ENCODE peak calls at places on chromosomes 12 and 14, in six cellular contexts. One of them, this sample, is unnamed.

GRCh38 chr14:80609055-80609454 is 332.5 kb downstream of the CEP128 start:
- DNase-seq in cardiac fibroblast: peak; percentile 18
- DNase-seq in T-helper 1 cell: no peak
- DNase-seq in glutamatergic neuron: no peak
- DNase-seq in NT2/D1: no peak
- DNase-seq in astrocyte of the spinal cord: no peak
- DNase-seq in this sample: no peak

GRCh38 chr14:61549425-61549824 is 145.9 kb upstream of the HIF1A start:
- DNase-seq in cardiac fibroblast: peak; percentile 85
- DNase-seq in NT2/D1: no peak
- DNase-seq in astrocyte of the spinal cord: peak; percentile 39
- DNase-seq in glutamatergic neuron: no peak
- DNase-seq in T-helper 1 cell: no peak
- DNase-seq in this sample: peak; percentile 26

GRCh38 chr12:106145539-106146447 is 7.0 kb upstream of the NUAK1 start:
- DNase-seq in cardiac fibroblast: peak; percentile 38
- DNase-seq in NT2/D1: no peak
- DNase-seq in T-helper 1 cell: no peak
- DNase-seq in glutamatergic neuron: no peak
- DNase-seq in astrocyte of the spinal cord: no peak
- DNase-seq in this sample: no peak

GRCh38 chr12:109715310-109716091 is 1.9 kb downstream of the FAM222A start:
- DNase-seq in astrocyte of the spinal cord: no peak
- DNase-seq in T-helper 1 cell: no peak
- DNase-seq in cardiac fibroblast: no peak
- DNase-seq in glutamatergic neuron: peak; percentile 70
- DNase-seq in NT2/D1: no peak
- DNase-seq in this sample: no peak

GRCh38 chr14:100392266-100392850 is 69.2 kb downstream of the SLC25A47 start:
- DNase-seq in astrocyte of the spinal cord: peak; percentile 18
- DNase-seq in glutamatergic neuron: no peak
- DNase-seq in T-helper 1 cell: no peak
- DNase-seq in NT2/D1: no peak
- DNase-seq in cardiac fibroblast: peak; percentile 40
- DNase-seq in this sample: peak; percentile 59

GRCh38 chr12:64268409-64268808 is 46.3 kb upstream of the KICS2 start:
- DNase-seq in NT2/D1: no peak
- DNase-seq in cardiac fibroblast: no peak
- DNase-seq in T-helper 1 cell: no peak
- DNase-seq in astrocyte of the spinal cord: no peak
- DNase-seq in glutamatergic neuron: no peak
- DNase-seq in this sample: no peak

GRCh38 chr14:65414961-65415589 is 2.5 kb downstream of the FUT8 start:
- DNase-seq in astrocyte of the spinal cord: peak; percentile 59
- DNase-seq in cardiac fibroblast: peak; percentile 72
- DNase-seq in T-helper 1 cell: no peak
- DNase-seq in glutamatergic neuron: no peak
- DNase-seq in NT2/D1: no peak
- DNase-seq in this sample: peak; percentile 40

GRCh38 chr14:52729925-52730707 is at the start of gene STYX:
- DNase-seq in T-helper 1 cell: peak; percentile 99
- DNase-seq in glutamatergic neuron: peak; percentile 100
- DNase-seq in cardiac fibroblast: peak; percentile 98
- DNase-seq in NT2/D1: peak; percentile 97
- DNase-seq in astrocyte of the spinal cord: peak; percentile 99
- DNase-seq in this sample: peak; percentile 98

GRCh38 chr12:85138833-85139232 is 102.7 kb downstream of the LRRIQ1 start:
- DNase-seq in astrocyte of the spinal cord: no peak
- DNase-seq in glutamatergic neuron: no peak
- DNase-seq in NT2/D1: no peak
- DNase-seq in T-helper 1 cell: no peak
- DNase-seq in cardiac fibroblast: no peak
- DNase-seq in this sample: no peak

GRCh38 chr14:96059519-96060135 is 20.5 kb downstream of the C14orf132 start:
- DNase-seq in T-helper 1 cell: no peak
- DNase-seq in NT2/D1: no peak
- DNase-seq in astrocyte of the spinal cord: no peak
- DNase-seq in cardiac fibroblast: no peak
- DNase-seq in glutamatergic neuron: no peak
- DNase-seq in this sample: no peak

GRCh38 chr12:27710592-27711311 is at the start of gene MRPS35:
- DNase-seq in cardiac fibroblast: peak; percentile 95
- DNase-seq in T-helper 1 cell: peak; percentile 85
- DNase-seq in NT2/D1: peak; percentile 97
- DNase-seq in astrocyte of the spinal cord: peak; percentile 94
- DNase-seq in glutamatergic neuron: peak; percentile 95
- DNase-seq in this sample: peak; percentile 94

GRCh38 chr14:35949933-35950332 is 123.8 kb downstream of the BRMS1L start:
- DNase-seq in cardiac fibroblast: no peak
- DNase-seq in astrocyte of the spinal cord: peak; percentile 19
- DNase-seq in T-helper 1 cell: no peak
- DNase-seq in NT2/D1: no peak
- DNase-seq in glutamatergic neuron: no peak
- DNase-seq in this sample: peak; percentile 43

This sample was measured in mesenchymal stem cell.